ENCODE peak calls at places on chromosomes 3 and 15, in four cellular contexts. Z, C, A and W are unnamed samples.

GRCh38 chr3:158574646-158575045 is 3.7 kb downstream of the MLF1 start:
- DNase-seq in Z (no peak), C (no peak), A (no peak), W (no peak)

GRCh38 chr3:63979093-63979492 is 44.2 kb downstream of the PSMD6 start:
- DNase-seq in Z (peak), C (peak), A (peak), W (no peak)

GRCh38 chr15:83810110-83810509 is 156.2 kb downstream of the ADAMTSL3 start:
- DNase-seq in Z (no peak), C (peak), A (no peak), W (no peak)

GRCh38 chr3:114110439-114110838 is 53.9 kb downstream of the QTRT2 start:
- DNase-seq in Z (no peak), C (no peak), A (no peak), W (no peak)

GRCh38 chr15:79653533-79653932 is 221.4 kb downstream of the MINAR1 start:
- DNase-seq in Z (no peak), C (no peak), A (no peak), W (no peak)

GRCh38 chr3:7190094-7190493 is 329.2 kb downstream of the GRM7 start:
- DNase-seq in Z (peak), C (no peak), A (no peak), W (no peak)

GRCh38 chr15:83111149-83111548 is 3.7 kb downstream of the TM6SF1 start:
- DNase-seq in Z (no peak), C (no peak), A (no peak), W (no peak)

GRCh38 chr15:25501828-25502446 is 63.1 kb upstream of the UBE3A start:
- DNase-seq in Z (peak), C (peak), A (peak), W (no peak)

GRCh38 chr3:78497025-78497424 is 1270.8 kb downstream of the ROBO1 start:
- DNase-seq in Z (no peak), C (no peak), A (no peak), W (no peak)

GRCh38 chr3:149618151-149619123 is 39.4 kb downstream of the WWTR1 start:
- DNase-seq in Z (peak), C (peak), A (no peak), W (no peak)

GRCh38 chr3:54999801-55000200 is 71.9 kb upstream of the LRTM1 start:
- DNase-seq in Z (peak), C (no peak), A (peak), W (no peak)

GRCh38 chr3:159795776-159796175 is 192.9 kb upstream of the IL12A start:
- DNase-seq in Z (no peak), C (no peak), A (no peak), W (no peak)

GRCh38 chr15:89335289-89336041 is 841 bp upstream of the POLG start:
- DNase-seq in Z (no peak), C (no peak), A (no peak), W (no peak)

GRCh38 chr3:44236485-44236908 is 5.2 kb upstream of the TOPAZ1 start:
- DNase-seq in Z (no peak), C (no peak), A (no peak), W (no peak)

GRCh38 chr3:49158108-49158709 is 7.9 kb downstream of the CCDC71 start:
- DNase-seq in Z (peak), C (peak), A (peak), W (peak)

GRCh38 chr3:193236990-193237389 is 4.0 kb upstream of the PLAAT1 start:
- DNase-seq in Z (no peak), C (no peak), A (no peak), W (no peak)

GRCh38 chr15:43376017-43376705 is 5.3 kb downstream of the TUBGCP4 start:
- DNase-seq in Z (peak), C (peak), A (peak), W (peak)

GRCh38 chr15:92682772-92683510 is 27.4 kb upstream of the FAM174B start:
- DNase-seq in Z (peak), C (no peak), A (no peak), W (no peak)

GRCh38 chr3:179347108-179347382 is 464 bp upstream of the MFN1 start:
- DNase-seq in Z (no peak), C (no peak), A (no peak), W (no peak)

GRCh38 chr15:65595960-65596359 is 15.0 kb downstream of the INTS14 start:
- DNase-seq in Z (peak), C (peak), A (no peak), W (peak)

GRCh38 chr3:52904000-52904399 is 6.7 kb upstream of the STIMATE start:
- DNase-seq in Z (no peak), C (no peak), A (no peak), W (no peak)

GRCh38 chr3:5238545-5238944 is 51.0 kb downstream of the EDEM1 start:
- DNase-seq in Z (no peak), C (no peak), A (no peak), W (no peak)

DNA sequence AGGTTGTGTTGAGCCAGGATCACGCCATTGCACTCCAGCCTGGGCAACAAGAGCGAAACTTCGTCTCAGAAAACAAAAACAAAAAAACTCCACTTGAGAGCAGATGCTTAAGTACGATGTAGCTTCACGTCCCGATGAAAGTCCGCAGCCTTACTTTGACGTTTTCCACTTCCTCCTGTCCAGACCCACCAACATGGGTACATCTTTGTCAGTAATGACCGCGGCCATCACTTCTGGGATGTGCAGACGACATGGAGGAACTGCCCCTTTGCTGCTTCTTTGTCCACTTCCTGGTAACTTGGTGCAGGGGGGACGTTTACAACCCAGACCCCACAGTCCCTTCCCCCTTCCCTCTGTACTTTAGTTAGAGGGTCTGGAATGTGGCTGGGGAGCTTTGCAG is 48.7 kb downstream of the CRABP1 start:
- DNase-seq in Z (no peak), C (no peak), A (no peak), W (no peak)
- TF ChIP-seq CTCF in Z (no peak), C (no peak), A (no peak), W (no peak)

GRCh38 chr3:37605754-37606153 is 255.9 kb upstream of the CTDSPL start:
- DNase-seq in Z (no peak), C (no peak), A (no peak), W (no peak)

GRCh38 chr3:37604336-37604833 is 257.3 kb upstream of the CTDSPL start:
- DNase-seq in Z (no peak), C (no peak), A (no peak), W (no peak)

GRCh38 chr3:37601832-37602231 is 259.8 kb upstream of the CTDSPL start:
- DNase-seq in Z (no peak), C (no peak), A (no peak), W (no peak)

GRCh38 chr3:37606472-37606871 is 255.2 kb upstream of the CTDSPL start:
- DNase-seq in Z (no peak), C (no peak), A (no peak), W (no peak)

DNA sequence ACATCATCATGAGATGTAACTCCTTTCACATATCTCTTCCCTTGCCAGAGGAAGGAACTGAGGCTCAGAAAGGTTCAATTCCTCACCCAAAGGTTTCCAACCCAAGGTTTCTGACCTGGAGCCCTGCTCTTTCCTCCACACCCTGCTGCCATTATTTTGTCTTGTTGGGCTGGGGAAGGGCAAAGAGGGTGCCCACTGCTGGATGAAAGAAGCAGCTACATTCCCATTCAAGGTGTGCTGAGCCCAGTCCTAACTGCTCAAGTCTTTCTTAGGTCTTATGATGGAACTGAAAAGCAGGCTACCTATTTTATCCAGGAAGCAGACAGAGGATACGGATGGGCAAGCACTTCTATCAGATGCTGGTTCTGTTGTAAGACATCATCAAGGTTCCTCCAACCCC is 258.0 kb upstream of the CTDSPL start:
- DNase-seq in Z (no peak), C (no peak), A (no peak), W (no peak)
- TF ChIP-seq CTCF in Z (no peak), C (no peak), A (no peak), W (no peak)

DNA sequence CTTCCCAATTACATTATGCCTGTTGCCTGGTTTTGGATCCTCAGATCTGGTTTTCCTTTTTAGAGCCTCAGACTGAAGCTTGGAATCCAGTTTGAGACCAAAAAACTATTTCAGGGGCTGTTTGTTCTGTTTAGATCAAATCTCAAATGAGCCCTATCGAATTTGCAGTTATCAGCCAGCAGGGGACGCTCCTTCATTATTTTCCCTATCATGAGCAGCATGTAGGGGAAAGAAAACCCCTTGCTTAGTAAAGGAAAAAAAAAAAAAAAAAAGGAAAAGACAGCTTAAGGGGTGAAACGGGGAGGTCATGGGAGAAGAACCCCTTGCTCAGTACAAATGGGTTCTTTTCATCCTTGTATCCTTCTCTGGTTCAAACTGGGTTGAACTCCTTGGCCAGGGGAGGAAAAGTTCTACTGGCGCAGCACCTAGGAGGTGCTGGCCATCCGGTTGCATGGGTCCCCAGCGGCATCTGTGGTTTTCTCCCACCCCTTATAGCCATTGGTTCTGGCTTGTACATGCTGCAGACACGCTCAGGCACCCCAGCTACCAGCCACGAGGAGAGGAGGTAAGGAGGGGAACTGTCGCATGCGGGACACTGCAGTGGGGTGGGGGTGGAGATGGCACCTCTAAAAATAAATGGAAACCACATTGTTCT is 1375.1 kb upstream of the ALCAM start:
- DNase-seq in Z (no peak), C (peak), A (no peak), W (peak)
- TF ChIP-seq CTCF in Z (peak), C (peak), A (no peak), W (peak)

DNA sequence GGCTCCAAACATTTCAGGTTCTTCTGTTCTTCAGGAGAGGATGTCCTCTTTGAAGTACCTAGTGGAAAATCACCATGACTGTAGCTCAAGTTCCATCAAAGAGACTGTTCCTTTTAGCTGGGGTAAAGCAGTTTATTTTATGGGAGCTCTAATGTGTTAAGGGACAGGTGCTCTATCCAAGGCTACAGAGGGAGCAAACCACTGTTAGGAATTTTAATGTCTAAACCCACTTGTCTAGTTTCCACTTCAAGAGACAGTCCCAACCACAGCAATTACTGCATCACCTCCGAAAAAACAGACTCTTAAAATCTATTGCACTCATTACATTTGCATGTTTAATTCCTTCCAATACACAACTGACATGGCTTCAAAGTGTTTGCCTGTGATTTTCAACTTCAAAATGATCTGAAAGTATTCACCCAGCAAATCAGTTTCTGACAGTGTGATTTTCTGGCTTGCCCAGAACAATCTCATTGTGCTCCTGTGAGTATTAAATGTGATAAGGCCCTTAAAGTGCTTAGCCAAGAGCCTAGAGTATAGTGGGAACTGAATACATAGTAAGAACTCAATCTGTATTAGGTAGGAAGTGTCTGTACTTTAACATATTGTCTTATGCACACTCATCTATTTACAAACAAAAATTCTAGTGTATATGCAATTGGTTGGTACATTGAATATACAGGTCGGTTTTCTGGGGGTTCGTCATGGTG is 266.5 kb upstream of the CCDC54 start:
- DNase-seq in Z (no peak), C (no peak), A (no peak), W (no peak)
- TF ChIP-seq CTCF in Z (no peak), C (no peak), A (no peak), W (no peak)

GRCh38 chr3:126213376-126214044 is 33.1 kb upstream of the ALDH1L1 start:
- DNase-seq in Z (peak), C (no peak), A (no peak), W (no peak)
- TF ChIP-seq CTCF in Z (no peak), C (no peak), A (no peak), W (no peak)

DNA sequence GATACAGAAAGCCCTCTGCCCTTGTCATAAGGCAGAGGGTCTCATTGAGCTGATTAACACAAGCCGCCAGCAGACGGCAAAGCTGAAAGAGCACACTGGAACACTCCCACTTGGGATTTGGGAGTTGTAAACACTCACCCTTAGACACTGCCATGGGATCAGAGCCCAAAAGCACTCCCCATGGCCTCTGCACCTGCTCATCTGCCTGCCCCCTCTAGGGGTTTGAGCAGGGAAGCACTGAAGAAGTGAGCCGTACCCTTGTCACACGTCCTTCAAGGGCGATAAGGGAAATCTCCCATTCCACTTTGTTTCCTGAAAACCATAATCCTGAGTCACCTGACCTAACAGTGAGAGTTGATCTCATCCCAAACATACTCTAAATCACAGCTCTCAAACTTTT is 14.7 kb downstream of the FSIP1 start:
- DNase-seq in Z (no peak), C (no peak), A (no peak), W (no peak)
- TF ChIP-seq CTCF in Z (no peak), C (no peak), A (no peak), W (no peak)

DNA sequence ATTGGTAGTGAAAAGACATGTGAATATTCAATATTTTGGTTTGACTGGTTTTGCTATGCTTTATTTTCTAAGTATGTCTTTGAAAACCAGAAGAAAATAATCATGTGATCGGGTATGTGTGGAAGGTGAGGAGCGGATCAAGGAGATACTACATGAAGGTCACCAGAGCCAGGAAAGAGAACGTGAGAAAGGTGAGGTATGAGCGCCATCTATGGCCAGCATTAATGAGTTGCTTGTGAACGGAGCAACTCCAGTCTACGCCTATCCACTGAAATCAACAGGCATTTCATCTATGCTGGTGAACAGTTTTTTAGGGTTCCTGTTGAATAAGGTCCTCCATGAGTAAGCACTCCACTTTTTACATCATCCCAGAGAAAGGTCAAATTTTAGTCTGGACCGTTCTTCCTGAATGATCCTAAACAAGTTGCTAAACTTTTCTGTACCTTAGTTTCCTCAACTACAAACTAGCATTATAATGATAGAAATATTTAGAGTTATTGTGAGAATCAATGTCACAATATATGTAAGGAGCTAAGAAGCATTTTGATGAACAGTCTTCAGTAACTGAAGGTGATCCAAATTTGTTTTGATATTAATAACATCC is 1435.2 kb upstream of the CADM2 start:
- DNase-seq in Z (peak), C (peak), A (peak), W (peak)
- TF ChIP-seq CTCF in Z (peak), C (peak), A (no peak), W (peak)

DNA sequence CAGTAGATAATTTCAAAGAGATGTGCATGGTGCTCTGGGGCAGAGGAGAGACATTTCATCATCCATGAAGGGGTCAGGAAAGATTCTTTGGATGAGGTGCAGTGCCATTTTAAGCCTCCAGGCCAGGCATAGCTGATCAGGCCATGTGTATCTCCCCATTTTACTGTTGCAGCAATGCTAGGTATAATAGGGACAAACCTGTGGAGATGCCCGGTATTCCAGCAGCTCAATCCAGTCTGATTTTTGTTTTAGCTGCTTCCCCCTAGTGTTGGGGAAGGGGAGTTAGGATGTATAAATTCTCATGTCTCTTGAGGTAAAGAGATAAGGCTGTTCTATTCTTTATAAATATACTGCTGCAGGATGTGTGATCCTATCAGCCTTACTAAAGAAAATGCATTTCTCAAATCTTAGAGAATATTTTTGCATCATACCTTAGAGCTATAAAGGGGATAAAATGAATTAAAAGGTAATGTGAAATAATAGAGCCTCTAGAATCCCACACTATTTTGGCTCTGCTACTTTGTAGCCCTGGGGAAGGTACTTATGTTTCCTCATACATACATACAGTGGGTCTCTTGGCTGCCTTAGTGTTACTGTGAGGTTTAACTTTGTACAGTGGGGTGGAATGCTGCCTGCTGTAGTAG is 5.2 kb downstream of the CDV3 start:
- DNase-seq in Z (peak), C (peak), A (peak), W (peak)
- TF ChIP-seq CTCF in Z (peak), C (peak), A (peak), W (peak)